ENCODE peak calls at places on chromosomes 7 and 10, in eight cellular contexts. I, Y, A, T, M, F, Z and J are unnamed samples.

GRCh38 chr10:130040817-130041330 is 69.8 kb downstream of the C10orf143 start:
- DNase-seq in I (peak; percentile 48), Y (no peak), A (no peak), T (no peak), M (no peak), F (no peak), Z (no peak), J (no peak)

GRCh38 chr10:72943498-72944234 is 10.9 kb downstream of the PLA2G12B start:
- DNase-seq in I (no peak), Y (no peak), A (no peak), T (no peak), M (no peak), F (no peak), Z (no peak), J (no peak)

GRCh38 chr7:35401217-35401879 is 147.4 kb upstream of the TBX20 start:
- DNase-seq in I (no peak), Y (no peak), A (no peak), T (no peak), M (no peak), F (no peak), Z (peak; percentile 48), J (no peak)

GRCh38 chr7:50838675-50839377 is 56.1 kb upstream of the GRB10 start:
- DNase-seq in I (no peak), Y (peak; percentile 56), A (no peak), T (no peak), M (no peak), F (peak; percentile 61), Z (peak; percentile 80), J (no peak)

GRCh38 chr7:13880789-13881188 is 108.7 kb downstream of the ETV1 start:
- DNase-seq in I (no peak), Y (peak; percentile 62), A (no peak), T (no peak), M (peak; percentile 82), F (peak; percentile 39), Z (no peak), J (no peak)

GRCh38 chr10:114703377-114704125 is 45.5 kb upstream of the ABLIM1 start:
- DNase-seq in I (no peak), Y (peak; percentile 49), A (no peak), T (no peak), M (no peak), F (no peak), Z (no peak), J (no peak)

GRCh38 chr7:41247128-41247865 is 455.6 kb downstream of the INHBA start:
- DNase-seq in I (no peak), Y (peak; percentile 39), A (no peak), T (no peak), M (peak; percentile 97), F (no peak), Z (no peak), J (no peak)

GRCh38 chr10:132223156-132223590 is 36.4 kb downstream of the DPYSL4 start:
- DNase-seq in I (peak; percentile 88), Y (peak; percentile 87), A (peak; percentile 90), T (peak; percentile 64), M (peak; percentile 55), F (peak; percentile 40), Z (peak; percentile 83), J (peak; percentile 60)

GRCh38 chr10:119693262-119693957 is 32.4 kb upstream of the INPP5F start:
- DNase-seq in I (no peak), Y (peak; percentile 59), A (no peak), T (no peak), M (no peak), F (no peak), Z (no peak), J (peak; percentile 59)

GRCh38 chr7:30171753-30172447 is 37.1 kb downstream of the MTURN start:
- DNase-seq in I (no peak), Y (no peak), A (no peak), T (no peak), M (peak; percentile 81), F (no peak), Z (no peak), J (no peak)

GRCh38 chr7:30170460-30171197 is 35.8 kb downstream of the MTURN start:
- DNase-seq in I (no peak), Y (no peak), A (no peak), T (no peak), M (peak; percentile 3), F (no peak), Z (no peak), J (no peak)

GRCh38 chr7:30172451-30172850 is 37.7 kb downstream of the MTURN start:
- DNase-seq in I (no peak), Y (no peak), A (no peak), T (no peak), M (peak; percentile 91), F (no peak), Z (no peak), J (no peak)

GRCh38 chr7:30175171-30175570 is 40.4 kb downstream of the MTURN start:
- DNase-seq in I (no peak), Y (peak; percentile 5), A (no peak), T (no peak), M (no peak), F (no peak), Z (no peak), J (no peak)

DNA sequence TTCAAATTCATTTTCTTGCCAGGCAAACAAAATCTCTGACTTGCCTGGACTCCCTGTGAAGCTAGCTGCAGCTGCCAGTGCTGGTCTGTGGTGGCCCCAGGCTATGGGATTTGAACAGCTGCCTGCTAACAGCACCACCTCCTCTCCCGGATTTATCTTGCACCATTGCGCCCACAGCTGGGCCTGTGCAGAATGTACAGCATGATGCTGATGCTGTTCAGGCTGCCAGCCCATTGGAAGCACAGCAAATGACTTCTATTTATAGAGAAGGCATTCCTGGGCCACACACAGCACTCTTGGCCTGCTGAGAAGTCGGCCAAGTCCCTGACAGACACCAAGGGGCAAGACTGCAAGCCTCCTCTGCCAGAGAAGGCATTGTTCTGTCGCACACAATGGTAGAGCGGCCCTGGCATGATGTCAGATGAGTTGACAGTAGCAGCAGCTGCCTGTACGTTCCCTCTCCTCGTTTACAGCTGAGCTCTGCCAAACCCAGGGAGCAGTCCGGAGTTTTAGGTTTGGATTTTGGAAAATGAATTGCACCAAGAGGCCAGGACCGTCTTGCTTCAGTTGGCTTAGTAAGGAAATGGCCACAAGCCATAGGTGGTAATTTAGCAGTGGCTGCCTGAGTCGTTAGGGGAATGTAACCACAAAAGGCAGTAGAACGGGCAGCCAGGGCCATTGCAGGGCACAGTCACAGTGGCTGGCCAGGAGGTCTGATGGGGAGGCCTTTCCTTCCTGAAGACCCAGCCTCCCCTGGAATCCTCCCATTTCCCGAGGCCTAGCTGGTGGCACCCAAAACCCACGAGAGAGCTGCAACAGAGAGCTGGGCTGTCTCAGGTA is 38.5 kb downstream of the MTURN start:
- DNase-seq in I (peak; percentile 73), Y (peak; percentile 74), A (no peak), T (peak; percentile 91), M (peak; percentile 99), F (peak; percentile 97), Z (peak; percentile 91), J (no peak)
- TF ChIP-seq CTCF in I (peak; percentile 23), Y (peak; percentile 28), A (no peak), T (no peak), M (peak; percentile 84), F (peak; percentile 59), Z (peak; percentile 21), J (no peak)

DNA sequence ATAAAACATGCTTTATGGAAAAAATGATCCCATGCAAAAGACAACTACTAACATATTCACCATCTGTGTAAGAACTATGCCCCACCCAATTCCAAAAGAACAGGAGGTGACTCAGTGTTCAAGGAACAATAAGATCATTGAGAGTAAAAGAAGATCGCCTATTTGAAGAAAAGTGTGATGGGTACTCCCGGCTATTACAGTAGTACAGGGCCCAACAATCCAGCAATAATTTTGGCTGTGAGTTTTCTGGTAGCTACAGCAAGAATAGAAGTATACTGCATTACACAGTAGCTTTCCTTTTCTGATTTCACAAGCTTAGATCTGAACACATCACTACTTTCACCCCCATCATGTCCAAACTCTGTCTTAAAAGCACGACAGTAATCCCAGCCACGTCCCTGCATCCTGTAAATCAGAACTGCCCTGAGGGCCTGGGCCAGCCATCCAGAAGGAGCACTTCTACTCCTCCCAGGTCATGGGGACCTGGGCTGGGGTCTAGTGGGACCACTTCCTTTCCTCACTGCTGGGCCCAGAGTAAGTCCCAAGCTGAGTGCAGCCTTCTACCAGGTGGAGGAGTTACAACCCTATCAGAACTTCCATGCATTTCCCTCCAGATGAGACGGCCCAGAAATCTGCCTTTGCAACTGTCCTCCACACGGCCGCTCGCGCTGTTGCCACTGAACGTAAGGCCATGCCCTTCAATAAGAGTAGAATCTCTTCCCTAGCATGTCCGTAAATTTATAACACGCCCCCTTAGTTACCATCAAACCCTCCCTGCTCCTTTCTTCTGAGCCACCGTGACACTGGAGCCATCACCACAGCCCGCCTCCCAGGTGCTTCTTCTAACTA is 7.9 kb downstream of the ESYT2 start:
- DNase-seq in I (no peak), Y (peak; percentile 73), A (no peak), T (no peak), M (peak; percentile 93), F (peak; percentile 37), Z (no peak), J (no peak)
- H3K4me3 ChIP-seq in I (no peak overlapping the region), Y (no peak overlapping the region), A (no peak overlapping the region), T (no peak overlapping the region), M (peak overlapping the region; percentile 40), F (no peak overlapping the region), Z (peak overlapping the region; percentile 6), J (no peak overlapping the region)

GRCh38 chr7:36441344-36442022 is 51.8 kb downstream of the ANLN start:
- DNase-seq in I (no peak), Y (no peak), A (no peak), T (no peak), M (no peak), F (no peak), Z (no peak), J (no peak)
- TF ChIP-seq CTCF in I (no peak), Y (no peak), A (no peak), T (no peak), M (no peak), F (no peak), Z (no peak), J (no peak)

GRCh38 chr7:101179117-101179779 is 845 bp downstream of the NAT16 start:
- DNase-seq in I (no peak), Y (no peak), A (no peak), T (no peak), M (no peak), F (no peak), Z (no peak), J (no peak)

GRCh38 chr7:101185258-101185839 is 5.3 kb upstream of the NAT16 start:
- DNase-seq in I (no peak), Y (no peak), A (no peak), T (no peak), M (peak; percentile 43), F (no peak), Z (no peak), J (no peak)

GRCh38 chr7:101177644-101178043 is 2.4 kb downstream of the NAT16 start:
- DNase-seq in I (no peak), Y (no peak), A (no peak), T (no peak), M (no peak), F (no peak), Z (no peak), J (no peak)

GRCh38 chr7:101175664-101176063 is 4.4 kb downstream of the NAT16 start:
- DNase-seq in I (no peak), Y (no peak), A (no peak), T (no peak), M (no peak), F (no peak), Z (no peak), J (no peak)

GRCh38 chr7:101179780-101180755 is at the start of gene NAT16:
- DNase-seq in I (no peak), Y (no peak), A (no peak), T (no peak), M (no peak), F (no peak), Z (no peak), J (no peak)
- H3K4me3 ChIP-seq in I (no peak within 1 kb of the TSS), Y (no peak within 1 kb of the TSS), A (no peak within 1 kb of the TSS), T (no peak within 1 kb of the TSS), M (no peak within 1 kb of the TSS), F (no peak within 1 kb of the TSS), Z (no peak within 1 kb of the TSS), J (no peak within 1 kb of the TSS)